ENCODE peak calls at places on chromosomes 7 and 10, in five cellular contexts. K is IMR-90, L is upper lobe of left lung, X is K562, H is right lobe of liver. M is an unnamed sample.

GRCh38 chr10:17836917-17837316 is 27.8 kb downstream of the MRC1 start:
- ATAC-seq in K (peak; percentile 78), L (peak; percentile 69), X (peak; percentile 82), H (peak; percentile 90), M (no peak)

GRCh38 chr7:128116740-128117139 is 85.5 kb upstream of the LRRC4 start:
- ATAC-seq in K (no peak), L (no peak), X (no peak), H (no peak), M (no peak)

GRCh38 chr7:7329321-7329720 is 147.0 kb downstream of the C1GALT1 start:
- ATAC-seq in K (no peak), L (no peak), X (no peak), H (no peak), M (no peak)

GRCh38 chr7:21041666-21042065 is 255.0 kb upstream of the SP8 start:
- ATAC-seq in K (no peak), L (no peak), X (no peak), H (no peak), M (no peak)

GRCh38 chr10:132754071-132754470 is 31.9 kb downstream of the NKX6-2 start:
- ATAC-seq in K (no peak), L (no peak), X (no peak), H (no peak), M (no peak)

GRCh38 chr10:3902809-3903410 is 117.9 kb upstream of the KLF6 start:
- ATAC-seq in K (peak; percentile 46), L (no peak), X (no peak), H (peak; percentile 25), M (peak; percentile 57)

GRCh38 chr7:137950263-137950621 is 51.6 kb downstream of the CREB3L2 start:
- ATAC-seq in K (no peak), L (no peak), X (no peak), H (no peak), M (no peak)

GRCh38 chr10:48468866-48469511 is 135.9 kb downstream of the ARHGAP22 start:
- ATAC-seq in K (no peak), L (no peak), X (peak; percentile 0), H (no peak), M (no peak)

GRCh38 chr10:1134156-1134555 is 78.0 kb downstream of the WDR37 start:
- ATAC-seq in K (no peak), L (no peak), X (no peak), H (no peak), M (no peak)

GRCh38 chr10:95286707-95287106 is 4.1 kb downstream of the PDLIM1 start:
- ATAC-seq in K (no peak), L (no peak), X (no peak), H (peak; percentile 7), M (no peak)

GRCh38 chr7:31019509-31019908 is 32.6 kb upstream of the ADCYAP1R1 start:
- ATAC-seq in K (no peak), L (no peak), X (no peak), H (no peak), M (no peak)

GRCh38 chr7:36663481-36663880 is 60.8 kb downstream of the AOAH start:
- ATAC-seq in K (no peak), L (no peak), X (no peak), H (no peak), M (no peak)

GRCh38 chr7:26100940-26101339 is 51.1 kb upstream of the NFE2L3 start:
- ATAC-seq in K (no peak), L (peak; percentile 55), X (no peak), H (no peak), M (peak; percentile 64)

GRCh38 chr7:77657427-77658331 is 38.6 kb upstream of the RSBN1L start:
- ATAC-seq in K (peak; percentile 71), L (peak; percentile 43), X (peak; percentile 94), H (peak; percentile 83), M (no peak)
- TF ChIP-seq CTCF in K (peak; percentile 60), L (peak; percentile 58), X (peak; percentile 66), H (peak; percentile 62), M (peak; percentile 55)

GRCh38 chr7:129434172-129434845 is at the start of gene STRIP2:
- ATAC-seq in K (peak; percentile 98), L (peak; percentile 99), X (peak; percentile 90), H (peak; percentile 99), M (peak; percentile 98)
- TF ChIP-seq POLR2A in K (no peak), L (no peak), X (peak; percentile 98), H (peak; percentile 24), M (no peak)

GRCh38 chr10:71395621-71396020 is 1.1 kb upstream of the CDH23 start:
- ATAC-seq in K (no peak), L (no peak), X (peak; percentile 14), H (no peak), M (no peak)
- TF ChIP-seq CTCF in K (no peak), L (no peak), X (no peak), H (no peak), M (no peak)

DNA sequence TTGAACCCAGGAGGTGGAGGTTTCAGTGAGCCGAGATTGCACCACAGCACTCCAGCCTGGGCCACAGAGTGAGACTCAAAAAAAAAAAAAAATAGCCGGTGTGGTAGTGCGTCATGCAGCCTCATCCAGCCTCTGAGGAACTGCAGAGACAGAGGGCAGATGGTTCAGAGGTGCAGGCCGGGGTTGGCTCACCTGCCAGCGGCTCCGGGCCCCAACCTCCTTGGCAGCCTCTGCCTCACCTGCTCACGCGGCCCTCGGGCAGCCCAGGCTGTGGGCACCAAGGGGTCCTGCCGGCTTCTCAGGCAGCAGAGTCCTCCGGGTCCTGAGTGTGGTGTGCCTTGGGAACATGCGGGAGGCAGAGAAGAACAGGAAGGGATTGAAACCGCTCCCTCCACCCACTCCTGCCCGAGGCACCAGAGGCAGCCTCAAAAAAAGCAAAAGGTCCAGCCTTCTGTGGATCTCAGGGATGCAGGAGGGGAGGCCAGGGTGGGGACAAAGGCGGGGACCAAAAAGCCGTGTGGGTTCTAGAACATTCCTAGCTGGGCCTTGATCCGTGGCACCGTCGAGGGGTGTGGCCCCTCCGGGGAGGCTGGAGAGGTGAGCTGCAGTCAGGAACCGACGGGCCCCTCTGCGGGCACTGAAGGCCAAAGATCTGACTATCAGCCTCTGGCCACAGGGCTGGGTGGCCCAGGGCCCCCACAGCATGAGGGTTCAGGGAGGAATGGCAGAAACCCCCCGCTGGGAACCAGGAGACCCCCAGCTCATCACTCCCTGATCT is 55.4 kb upstream of the DNAJB6 start:
- ATAC-seq in K (no peak), L (no peak), X (no peak), H (no peak), M (no peak)
- TF ChIP-seq POLR2A in K (no peak), L (no peak), X (no peak), H (no peak), M (no peak)